ENCODE peak calls at places on chromosomes 12 and 14, in ten cellular contexts. One of them, this sample, is unnamed.

GRCh38 chr12:53414756-53415417 is 8.8 kb upstream of the AMHR2 start:
- DNase-seq in HCT116: no peak
- DNase-seq in fibroblast of villous mesenchyme: peak
- DNase-seq in cardiac fibroblast: no peak
- DNase-seq in ascending aorta: no peak
- DNase-seq in A549: no peak
- DNase-seq in fibroblast of mammary gland: no peak
- DNase-seq in neural crest cell: no peak
- DNase-seq in upper lobe of right lung: no peak
- DNase-seq in stomach: no peak
- DNase-seq in this sample: no peak

GRCh38 chr14:91269076-91269991 is 24.8 kb upstream of the GPR68 start:
- DNase-seq in HCT116: no peak
- DNase-seq in fibroblast of villous mesenchyme: no peak
- DNase-seq in cardiac fibroblast: no peak
- DNase-seq in ascending aorta: no peak
- DNase-seq in A549: no peak
- DNase-seq in fibroblast of mammary gland: no peak
- DNase-seq in neural crest cell: no peak
- DNase-seq in upper lobe of right lung: no peak
- DNase-seq in stomach: no peak
- DNase-seq in this sample: no peak

GRCh38 chr12:125185740-125186470 is 120.7 kb downstream of the AACS start:
- DNase-seq in HCT116: peak
- DNase-seq in fibroblast of villous mesenchyme: peak
- DNase-seq in cardiac fibroblast: peak
- DNase-seq in ascending aorta: no peak
- DNase-seq in A549: peak
- DNase-seq in fibroblast of mammary gland: peak
- DNase-seq in neural crest cell: peak
- DNase-seq in upper lobe of right lung: peak
- DNase-seq in stomach: peak
- DNase-seq in this sample: peak

GRCh38 chr14:105933238-105933637 is 406.9 kb downstream of the TMEM121 start:
- DNase-seq in HCT116: no peak
- DNase-seq in fibroblast of villous mesenchyme: no peak
- DNase-seq in cardiac fibroblast: no peak
- DNase-seq in ascending aorta: no peak
- DNase-seq in A549: no peak
- DNase-seq in fibroblast of mammary gland: no peak
- DNase-seq in neural crest cell: no peak
- DNase-seq in upper lobe of right lung: no peak
- DNase-seq in stomach: peak
- DNase-seq in this sample: no peak

GRCh38 chr12:128971802-128972201 is 118.5 kb downstream of the GLT1D1 start:
- DNase-seq in HCT116: no peak
- DNase-seq in fibroblast of villous mesenchyme: no peak
- DNase-seq in cardiac fibroblast: no peak
- DNase-seq in ascending aorta: no peak
- DNase-seq in A549: no peak
- DNase-seq in fibroblast of mammary gland: no peak
- DNase-seq in neural crest cell: no peak
- DNase-seq in upper lobe of right lung: no peak
- DNase-seq in stomach: no peak
- DNase-seq in this sample: no peak

GRCh38 chr14:55115433-55115832 is 13.6 kb upstream of the LGALS3 start:
- DNase-seq in HCT116: no peak
- DNase-seq in fibroblast of villous mesenchyme: no peak
- DNase-seq in cardiac fibroblast: no peak
- DNase-seq in ascending aorta: no peak
- DNase-seq in A549: no peak
- DNase-seq in fibroblast of mammary gland: no peak
- DNase-seq in neural crest cell: no peak
- DNase-seq in upper lobe of right lung: no peak
- DNase-seq in stomach: no peak
- DNase-seq in this sample: no peak

GRCh38 chr14:34569750-34570149 is 30.2 kb upstream of the EAPP start:
- DNase-seq in HCT116: no peak
- DNase-seq in fibroblast of villous mesenchyme: no peak
- DNase-seq in cardiac fibroblast: no peak
- DNase-seq in ascending aorta: no peak
- DNase-seq in A549: no peak
- DNase-seq in fibroblast of mammary gland: peak
- DNase-seq in neural crest cell: no peak
- DNase-seq in upper lobe of right lung: no peak
- DNase-seq in stomach: no peak
- DNase-seq in this sample: no peak

GRCh38 chr12:129535351-129535750 is 368.5 kb downstream of the TMEM132D start:
- DNase-seq in HCT116: no peak
- DNase-seq in fibroblast of villous mesenchyme: no peak
- DNase-seq in cardiac fibroblast: no peak
- DNase-seq in ascending aorta: no peak
- DNase-seq in A549: no peak
- DNase-seq in fibroblast of mammary gland: no peak
- DNase-seq in neural crest cell: no peak
- DNase-seq in upper lobe of right lung: no peak
- DNase-seq in stomach: no peak
- DNase-seq in this sample: no peak

GRCh38 chr12:104790296-104791125 is 167.6 kb downstream of the SLC41A2 start:
- DNase-seq in HCT116: peak
- DNase-seq in fibroblast of villous mesenchyme: peak
- DNase-seq in cardiac fibroblast: peak
- DNase-seq in ascending aorta: no peak
- DNase-seq in A549: peak
- DNase-seq in fibroblast of mammary gland: peak
- DNase-seq in neural crest cell: peak
- DNase-seq in upper lobe of right lung: peak
- DNase-seq in stomach: peak
- DNase-seq in this sample: peak

GRCh38 chr12:109720152-109720855 is 6.7 kb downstream of the FAM222A start:
- DNase-seq in HCT116: no peak
- DNase-seq in fibroblast of villous mesenchyme: no peak
- DNase-seq in cardiac fibroblast: no peak
- DNase-seq in ascending aorta: no peak
- DNase-seq in A549: no peak
- DNase-seq in fibroblast of mammary gland: no peak
- DNase-seq in neural crest cell: peak
- DNase-seq in upper lobe of right lung: no peak
- DNase-seq in stomach: no peak
- DNase-seq in this sample: no peak

GRCh38 chr12:109717390-109718357 is 4.0 kb downstream of the FAM222A start:
- DNase-seq in HCT116: no peak
- DNase-seq in fibroblast of villous mesenchyme: no peak
- DNase-seq in cardiac fibroblast: no peak
- DNase-seq in ascending aorta: no peak
- DNase-seq in A549: no peak
- DNase-seq in fibroblast of mammary gland: no peak
- DNase-seq in neural crest cell: no peak
- DNase-seq in upper lobe of right lung: no peak
- DNase-seq in stomach: no peak
- DNase-seq in this sample: no peak

GRCh38 chr12:109720856-109721189 is 7.2 kb downstream of the FAM222A start:
- DNase-seq in HCT116: no peak
- DNase-seq in fibroblast of villous mesenchyme: no peak
- DNase-seq in cardiac fibroblast: no peak
- DNase-seq in ascending aorta: no peak
- DNase-seq in A549: no peak
- DNase-seq in fibroblast of mammary gland: no peak
- DNase-seq in neural crest cell: no peak
- DNase-seq in upper lobe of right lung: no peak
- DNase-seq in stomach: no peak
- DNase-seq in this sample: no peak

GRCh38 chr12:109718390-109718789 is 4.8 kb downstream of the FAM222A start:
- DNase-seq in HCT116: no peak
- DNase-seq in fibroblast of villous mesenchyme: no peak
- DNase-seq in cardiac fibroblast: no peak
- DNase-seq in ascending aorta: no peak
- DNase-seq in A549: no peak
- DNase-seq in fibroblast of mammary gland: no peak
- DNase-seq in neural crest cell: peak
- DNase-seq in upper lobe of right lung: no peak
- DNase-seq in stomach: no peak
- DNase-seq in this sample: no peak

GRCh38 chr12:109719123-109720022 is 5.7 kb downstream of the FAM222A start:
- DNase-seq in HCT116: no peak
- DNase-seq in fibroblast of villous mesenchyme: no peak
- DNase-seq in cardiac fibroblast: no peak
- DNase-seq in ascending aorta: no peak
- DNase-seq in A549: peak
- DNase-seq in fibroblast of mammary gland: no peak
- DNase-seq in neural crest cell: peak
- DNase-seq in upper lobe of right lung: no peak
- DNase-seq in stomach: no peak
- DNase-seq in this sample: no peak
- TF ChIP-seq CTCF in HCT116: peak
- TF ChIP-seq CTCF in fibroblast of villous mesenchyme: peak
- TF ChIP-seq CTCF in cardiac fibroblast: peak
- TF ChIP-seq CTCF in ascending aorta: no peak
- TF ChIP-seq CTCF in A549: peak
- TF ChIP-seq CTCF in fibroblast of mammary gland: peak
- TF ChIP-seq CTCF in neural crest cell: peak
- TF ChIP-seq CTCF in upper lobe of right lung: no peak
- TF ChIP-seq CTCF in stomach: no peak
- TF ChIP-seq CTCF in this sample: no peak

GRCh38 chr12:55058776-55059175 is 39.0 kb downstream of the NEUROD4 start:
- DNase-seq in HCT116: no peak
- DNase-seq in fibroblast of villous mesenchyme: no peak
- DNase-seq in cardiac fibroblast: no peak
- DNase-seq in ascending aorta: no peak
- DNase-seq in A549: no peak
- DNase-seq in fibroblast of mammary gland: no peak
- DNase-seq in neural crest cell: no peak
- DNase-seq in upper lobe of right lung: no peak
- DNase-seq in stomach: no peak
- DNase-seq in this sample: no peak
- TF ChIP-seq CTCF in HCT116: no peak
- TF ChIP-seq CTCF in fibroblast of villous mesenchyme: no peak
- TF ChIP-seq CTCF in cardiac fibroblast: no peak
- TF ChIP-seq CTCF in ascending aorta: no peak
- TF ChIP-seq CTCF in A549: no peak
- TF ChIP-seq CTCF in fibroblast of mammary gland: no peak
- TF ChIP-seq CTCF in neural crest cell: no peak
- TF ChIP-seq CTCF in upper lobe of right lung: no peak
- TF ChIP-seq CTCF in stomach: no peak
- TF ChIP-seq CTCF in this sample: no peak

GRCh38 chr14:96056509-96057422 is 17.6 kb downstream of the C14orf132 start:
- DNase-seq in HCT116: no peak
- DNase-seq in fibroblast of villous mesenchyme: no peak
- DNase-seq in cardiac fibroblast: no peak
- DNase-seq in ascending aorta: no peak
- DNase-seq in A549: no peak
- DNase-seq in fibroblast of mammary gland: no peak
- DNase-seq in neural crest cell: no peak
- DNase-seq in upper lobe of right lung: no peak
- DNase-seq in stomach: peak
- DNase-seq in this sample: no peak
- TF ChIP-seq CTCF in HCT116: peak
- TF ChIP-seq CTCF in fibroblast of villous mesenchyme: no peak
- TF ChIP-seq CTCF in cardiac fibroblast: no peak
- TF ChIP-seq CTCF in ascending aorta: no peak
- TF ChIP-seq CTCF in A549: peak
- TF ChIP-seq CTCF in fibroblast of mammary gland: no peak
- TF ChIP-seq CTCF in neural crest cell: no peak
- TF ChIP-seq CTCF in upper lobe of right lung: no peak
- TF ChIP-seq CTCF in stomach: no peak
- TF ChIP-seq CTCF in this sample: no peak

GRCh38 chr12:88946377-88946997 is 366.2 kb upstream of the KITLG start:
- DNase-seq in HCT116: peak
- DNase-seq in fibroblast of villous mesenchyme: peak
- DNase-seq in cardiac fibroblast: peak
- DNase-seq in ascending aorta: no peak
- DNase-seq in A549: no peak
- DNase-seq in fibroblast of mammary gland: peak
- DNase-seq in neural crest cell: no peak
- DNase-seq in upper lobe of right lung: no peak
- DNase-seq in stomach: no peak
- DNase-seq in this sample: no peak
- TF ChIP-seq CTCF in HCT116: peak
- TF ChIP-seq CTCF in fibroblast of villous mesenchyme: peak
- TF ChIP-seq CTCF in cardiac fibroblast: peak
- TF ChIP-seq CTCF in ascending aorta: no peak
- TF ChIP-seq CTCF in A549: no peak
- TF ChIP-seq CTCF in fibroblast of mammary gland: peak
- TF ChIP-seq CTCF in neural crest cell: no peak
- TF ChIP-seq CTCF in upper lobe of right lung: peak
- TF ChIP-seq CTCF in stomach: no peak
- TF ChIP-seq CTCF in this sample: no peak

GRCh38 chr12:56117778-56118687 is at the start of gene ZC3H10:
- DNase-seq in HCT116: peak
- DNase-seq in fibroblast of villous mesenchyme: peak
- DNase-seq in cardiac fibroblast: peak
- DNase-seq in ascending aorta: peak
- DNase-seq in A549: peak
- DNase-seq in fibroblast of mammary gland: peak
- DNase-seq in neural crest cell: peak
- DNase-seq in upper lobe of right lung: peak
- DNase-seq in stomach: peak
- DNase-seq in this sample: peak
- TF ChIP-seq CTCF in HCT116: peak
- TF ChIP-seq CTCF in fibroblast of villous mesenchyme: peak
- TF ChIP-seq CTCF in cardiac fibroblast: peak
- TF ChIP-seq CTCF in ascending aorta: peak
- TF ChIP-seq CTCF in A549: peak
- TF ChIP-seq CTCF in fibroblast of mammary gland: peak
- TF ChIP-seq CTCF in neural crest cell: peak
- TF ChIP-seq CTCF in upper lobe of right lung: peak
- TF ChIP-seq CTCF in stomach: peak
- TF ChIP-seq CTCF in this sample: peak

This sample was measured in GM20000.